ENCODE peak calls at places on chromosomes 3 and 15, in six cellular contexts. U, G, I, V, Y and R are unnamed samples.

GRCh38 chr3:103089758-103090157 is 654.9 kb downstream of the ZPLD1 start:
- DNase-seq in Y (no peak), V (no peak), I (no peak), G (no peak), U (no peak), R (no peak)

GRCh38 chr3:147369231-147369630 is 37.1 kb downstream of the ZIC4 start:
- DNase-seq in Y (no peak), U (no peak), I (no peak), G (no peak), V (no peak), R (no peak)

GRCh38 chr15:100457201-100457600 is 71.5 kb downstream of the CERS3 start:
- DNase-seq in I (peak), V (no peak), G (peak), U (no peak), Y (no peak), R (no peak)

GRCh38 chr3:127065561-127066270 is 82.8 kb downstream of the PLXNA1 start:
- DNase-seq in G (no peak), Y (no peak), V (no peak), U (no peak), I (no peak), R (no peak)

GRCh38 chr3:64687781-64688515 is at the start of gene ADAMTS9:
- DNase-seq in I (peak), U (no peak), Y (peak), V (no peak), G (peak), R (no peak)

GRCh38 chr3:100635273-100635701 is 25.9 kb downstream of the ADGRG7 start:
- DNase-seq in U (no peak), Y (peak), V (peak), I (no peak), G (no peak), R (no peak)

GRCh38 chr3:4853749-4854140 is 125.5 kb upstream of the BHLHE40 start:
- DNase-seq in I (no peak), V (no peak), Y (no peak), G (no peak), U (no peak), R (no peak)

GRCh38 chr3:23442598-23443383 is 239.7 kb downstream of the UBE2E2 start:
- DNase-seq in U (peak), Y (no peak), G (peak), I (peak), V (no peak), R (peak)

GRCh38 chr3:170132335-170132734 is 49.2 kb downstream of the PHC3 start:
- DNase-seq in Y (no peak), V (no peak), U (peak), I (no peak), G (no peak), R (peak)

GRCh38 chr15:96612917-96613316 is 282.4 kb downstream of the NR2F2 start:
- DNase-seq in G (no peak), I (no peak), U (no peak), V (no peak), Y (no peak), R (no peak)

GRCh38 chr3:135967867-135968266 is 2.3 kb downstream of the PPP2R3A start:
- DNase-seq in U (no peak), Y (no peak), G (no peak), I (no peak), V (no peak), R (no peak)

GRCh38 chr15:92399271-92399670 is 5.6 kb downstream of the ST8SIA2 start:
- DNase-seq in V (no peak), Y (no peak), G (no peak), I (no peak), U (no peak), R (no peak)

GRCh38 chr3:32421991-32422859 is 30.6 kb downstream of the CMTM7 start:
- DNase-seq in Y (peak), G (peak), U (no peak), V (no peak), I (no peak), R (no peak)

GRCh38 chr15:90664650-90665287 is 52.4 kb upstream of the BLM start:
- DNase-seq in Y (peak), I (no peak), U (no peak), G (peak), V (peak), R (no peak)

GRCh38 chr15:35738370-35738769 is 192.4 kb upstream of the DPH6 start:
- DNase-seq in G (peak), U (no peak), Y (no peak), I (peak), V (no peak), R (no peak)

GRCh38 chr3:86254480-86254879 is 736.5 kb downstream of the VGLL3 start:
- DNase-seq in G (no peak), I (no peak), U (no peak), V (no peak), Y (no peak), R (no peak)

GRCh38 chr3:108099679-108100428 is 9.0 kb upstream of the CD47 start:
- DNase-seq in G (no peak), I (no peak), U (no peak), V (no peak), Y (peak), R (peak)

GRCh38 chr3:139173372-139174108 is 128.8 kb upstream of the PRR23C start:
- DNase-seq in U (no peak), Y (peak), I (no peak), V (no peak), G (peak), R (no peak)

GRCh38 chr3:45841380-45841700 is 579 bp downstream of the LZTFL1 start:
- DNase-seq in I (no peak), V (peak), Y (peak), U (peak), G (peak), R (no peak)

GRCh38 chr3:13420817-13421755 is 964 bp upstream of the NUP210 start:
- DNase-seq in V (no peak), G (no peak), I (no peak), Y (peak), U (peak), R (peak)
- H3K4me3 ChIP-seq in V (peak), G (no peak), I (no peak), Y (peak), U (peak), R (peak)

DNA sequence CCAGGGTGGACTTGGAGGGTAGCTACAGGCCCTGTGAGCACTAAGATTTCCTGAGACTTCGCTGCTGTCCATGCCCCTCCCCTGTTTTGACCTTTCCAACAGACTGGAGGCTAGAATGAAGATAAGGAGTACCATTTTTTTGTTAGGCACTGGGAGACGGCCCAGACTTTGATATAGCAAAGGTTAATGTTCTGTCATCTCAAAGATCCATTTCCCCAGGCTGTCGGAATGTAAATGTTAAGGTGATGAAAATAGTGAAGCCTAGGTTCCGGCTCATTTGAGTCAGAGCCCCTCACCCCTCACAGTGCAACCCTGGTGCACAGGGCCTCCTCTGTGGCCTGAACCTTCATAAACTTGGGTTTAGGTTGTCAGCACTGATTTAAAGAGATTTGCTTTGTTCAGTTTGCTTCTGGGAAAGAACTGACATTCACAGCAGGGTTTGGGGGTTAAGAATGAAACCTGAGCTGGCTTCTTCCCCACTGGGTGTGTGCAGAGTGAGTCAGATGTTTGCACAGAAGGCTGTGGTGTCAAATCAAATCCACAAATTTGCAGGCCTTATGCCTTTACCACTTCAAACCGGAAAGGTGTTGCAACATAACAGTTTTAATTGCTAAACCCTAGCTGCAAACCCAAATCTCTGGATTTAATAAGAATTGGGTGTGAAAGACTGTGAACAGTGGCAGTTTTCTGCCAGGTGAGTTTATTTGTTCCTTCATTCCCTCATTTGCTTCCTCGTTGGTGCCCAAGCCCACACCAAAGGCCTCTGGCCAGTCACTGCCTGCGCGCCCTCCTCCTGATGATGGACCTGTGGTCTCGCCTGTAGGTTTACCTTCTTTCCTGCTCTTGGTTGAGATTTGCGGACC is 20.6 kb upstream of the KCTD6 start:
- DNase-seq in V (peak), G (peak), U (no peak), Y (peak), I (peak), R (peak)
- H3K4me3 ChIP-seq in V (peak), G (no peak), U (no peak), Y (peak), I (no peak), R (no peak)

DNA sequence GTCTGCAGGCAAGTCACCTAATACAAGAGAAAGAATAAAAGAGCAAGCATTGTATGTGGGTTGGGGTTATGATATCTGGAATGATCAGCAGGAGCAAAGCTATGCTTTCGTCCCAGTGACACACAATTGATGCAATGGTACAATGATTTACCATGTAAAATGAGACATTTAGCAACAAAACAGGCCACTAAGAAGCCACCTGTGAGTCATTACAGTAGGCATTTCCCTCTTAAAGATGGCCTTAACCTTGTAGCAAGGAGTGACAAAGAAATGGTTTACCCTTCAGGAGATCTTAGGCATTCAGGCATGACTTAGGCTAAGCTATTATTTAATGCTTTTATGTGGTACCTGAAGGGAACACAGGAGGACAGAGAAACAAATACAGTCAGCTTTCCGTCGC is 373.3 kb upstream of the RBMS3 start:
- DNase-seq in U (no peak), G (no peak), I (no peak), V (no peak), Y (no peak), R (no peak)
- H3K4me3 ChIP-seq in U (no peak), G (no peak), I (no peak), V (no peak), Y (no peak), R (no peak)

GRCh38 chr15:74364936-74365618 is 2.4 kb downstream of the CYP11A1 start:
- DNase-seq in I (peak), Y (no peak), U (no peak), V (no peak), G (no peak), R (no peak)
- H3K4me3 ChIP-seq in I (no peak), Y (peak), U (no peak), V (peak), G (no peak), R (no peak)

GRCh38 chr3:178967184-178967532 is 104.5 kb downstream of the ZMAT3 start:
- DNase-seq in V (no peak), I (no peak), Y (no peak), U (peak), G (no peak), R (no peak)
- H3K4me3 ChIP-seq in V (no peak), I (no peak), Y (no peak), U (peak), G (no peak), R (no peak)

DNA sequence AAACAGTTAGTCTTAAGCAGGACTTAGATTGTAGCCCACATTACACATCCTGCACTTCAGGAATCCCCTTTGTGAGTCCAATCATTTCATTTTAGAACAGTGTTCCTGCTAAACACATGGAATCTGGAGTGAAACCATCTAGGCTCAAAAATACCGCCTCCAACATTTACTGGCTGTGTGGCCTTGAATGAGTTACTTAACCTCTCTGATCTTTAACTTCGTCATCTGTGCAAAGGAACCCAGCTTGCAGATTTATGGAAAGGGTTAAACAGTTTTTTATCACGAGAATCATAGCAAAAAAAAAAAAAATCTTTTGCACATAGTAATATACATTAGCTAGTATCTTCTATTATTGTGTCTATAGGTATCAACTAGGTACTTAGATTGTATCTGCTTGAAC is 8.0 kb upstream of the LRTM1 start:
- DNase-seq in U (no peak), I (no peak), G (no peak), Y (no peak), V (no peak), R (no peak)
- H3K4me3 ChIP-seq in U (no peak), I (no peak), G (no peak), Y (no peak), V (no peak), R (no peak)